ENCODE peak calls at places on chromosomes 11 and 22, in ten cellular contexts. G is naive thymus-derived CD8-positive, alpha-beta T cell; D is NCI-H82; S is AG04450; W is GM20000; C is amniotic stem cell; P is H4; U is heart left ventricle; O is GM04503; R is substantia nigra. L is an unnamed sample.

GRCh38 chr11:71454470-71455113 is 1.6 kb downstream of the NADSYN1 start:
- DNase-seq in C (no peak), W (no peak), P (no peak), U (no peak), S (no peak), R (no peak), G (no peak), O (no peak), D (no peak), L (no peak)

GRCh38 chr11:111735262-111736116 is 30.7 kb downstream of the PPP2R1B start:
- DNase-seq in R (peak), P (peak), O (peak), U (peak), G (no peak), W (no peak), S (peak), C (peak), D (no peak), L (peak)

GRCh38 chr11:8767466-8768142 is 85.0 kb downstream of the RPL27A start:
- DNase-seq in G (no peak), S (no peak), W (no peak), P (no peak), U (no peak), C (no peak), D (no peak), O (peak), R (no peak), L (no peak)

GRCh38 chr22:43846966-43847365 is 15.3 kb downstream of the SULT4A1 start:
- DNase-seq in D (no peak), S (no peak), C (no peak), P (no peak), G (no peak), U (no peak), R (no peak), W (no peak), O (no peak), L (no peak)

GRCh38 chr11:63847363-63847762 is 8.5 kb downstream of the MARK2 start:
- DNase-seq in U (no peak), P (no peak), C (no peak), G (no peak), S (no peak), O (no peak), W (no peak), R (no peak), D (no peak), L (no peak)

GRCh38 chr22:46934746-46935491 is 172.5 kb downstream of the TBC1D22A start:
- DNase-seq in G (no peak), S (peak), O (peak), R (no peak), C (peak), D (no peak), P (peak), U (no peak), W (peak), L (no peak)

GRCh38 chr11:70270877-70271634 is 566 bp downstream of the PPFIA1 start:
- DNase-seq in U (peak), G (peak), W (peak), P (no peak), C (peak), S (peak), O (peak), R (no peak), D (peak), L (no peak)

GRCh38 chr22:41076857-41077256 is 15.5 kb upstream of the EP300 start:
- DNase-seq in S (no peak), C (no peak), D (no peak), P (no peak), U (no peak), O (no peak), W (no peak), G (no peak), R (no peak), L (no peak)

GRCh38 chr11:63554901-63555218 is 8.3 kb downstream of the PLAAT2 start:
- DNase-seq in P (no peak), O (no peak), W (no peak), C (no peak), U (no peak), R (no peak), D (no peak), G (no peak), S (no peak), L (no peak)

GRCh38 chr11:111635706-111636045 is 33.4 kb downstream of the SIK2 start:
- DNase-seq in O (no peak), U (peak), P (peak), R (no peak), G (no peak), C (no peak), S (peak), D (peak), W (no peak), L (no peak)

GRCh38 chr11:9613830-9614762 is 40.6 kb downstream of the WEE1 start:
- DNase-seq in O (no peak), D (peak), R (peak), G (peak), C (peak), S (peak), W (peak), U (peak), P (peak), L (peak)

GRCh38 chr11:77178150-77178549 is 50.1 kb downstream of the MYO7A start:
- DNase-seq in C (no peak), G (no peak), U (no peak), D (no peak), S (no peak), R (no peak), O (no peak), W (no peak), P (no peak), L (no peak)

GRCh38 chr22:43627485-43628252 is 184.4 kb downstream of the EFCAB6 start:
- DNase-seq in G (no peak), C (no peak), P (no peak), S (no peak), U (no peak), D (no peak), W (no peak), O (no peak), R (no peak), L (no peak)

GRCh38 chr11:35390737-35391682 is 28.3 kb downstream of the SLC1A2 start:
- DNase-seq in C (peak), U (no peak), G (no peak), W (peak), R (no peak), P (peak), D (no peak), O (no peak), S (no peak), L (no peak)

L was measured in anterior cingulate cortex.